ENCODE peak calls at places on chromosomes 6 and 20, in five cellular contexts. L is ovary, N is fibroblast of mammary gland, X is GM12865, W is sigmoid colon. C is an unnamed sample.

GRCh38 chr20:50242863-50243609 is 52.4 kb downstream of the CEBPB start:
- DNase-seq in L (no peak), N (no peak), X (no peak), W (no peak), C (peak; percentile 93)

GRCh38 chr6:157020398-157021266 is 243.5 kb downstream of the ARID1B start:
- DNase-seq in L (no peak), N (peak; percentile 61), X (peak; percentile 91), W (no peak), C (no peak)

GRCh38 chr20:5188736-5189135 is 61.9 kb downstream of the CDS2 start:
- DNase-seq in L (no peak), N (no peak), X (no peak), W (no peak), C (no peak)

GRCh38 chr20:47789081-47789998 is 4.1 kb upstream of the SULF2 start:
- DNase-seq in L (no peak), N (no peak), X (no peak), W (no peak), C (no peak)

GRCh38 chr6:167689278-167689677 is 137.4 kb upstream of the AFDN start:
- DNase-seq in L (no peak), N (no peak), X (no peak), W (no peak), C (no peak)

GRCh38 chr6:148653138-148653776 is 93.6 kb upstream of the UST start:
- DNase-seq in L (no peak), N (peak; percentile 47), X (no peak), W (no peak), C (no peak)

GRCh38 chr6:104123227-104123626 is 736.5 kb downstream of the HACE1 start:
- DNase-seq in L (no peak), N (no peak), X (no peak), W (no peak), C (no peak)

GRCh38 chr6:134640229-134640628 is 309.7 kb downstream of the ALDH8A1 start:
- DNase-seq in L (no peak), N (no peak), X (no peak), W (no peak), C (no peak)

GRCh38 chr20:51611625-51611890 is 69.0 kb upstream of the NFATC2 start:
- DNase-seq in L (no peak), N (no peak), X (no peak), W (no peak), C (no peak)

GRCh38 chr20:21280496-21281016 is 22.6 kb upstream of the XRN2 start:
- DNase-seq in L (no peak), N (no peak), X (no peak), W (no peak), C (no peak)

GRCh38 chr6:10276106-10276505 is 138.8 kb downstream of the TFAP2A start:
- DNase-seq in L (no peak), N (no peak), X (no peak), W (no peak), C (no peak)

GRCh38 chr20:11810316-11811130 is 107.2 kb upstream of the BTBD3 start:
- DNase-seq in L (no peak), N (peak; percentile 79), X (no peak), W (no peak), C (no peak)

GRCh38 chr6:30613251-30614043 is 3.6 kb downstream of the PPP1R10 start:
- DNase-seq in L (no peak), N (peak; percentile 60), X (no peak), W (peak; percentile 13), C (no peak)

GRCh38 chr6:22421187-22421586 is 124.4 kb upstream of the PRL start:
- DNase-seq in L (no peak), N (peak; percentile 53), X (no peak), W (no peak), C (no peak)

GRCh38 chr20:36471885-36472642 is 69.3 kb upstream of the MYL9 start:
- DNase-seq in L (no peak), N (no peak), X (no peak), W (no peak), C (no peak)
- H3K4me3 ChIP-seq in L (no peak overlapping the region), N (no peak overlapping the region), X (no peak overlapping the region), W (peak overlapping the region; percentile 23), C (no peak overlapping the region)

GRCh38 chr20:62776692-62777527 is 19.4 kb upstream of the MRGBP start:
- DNase-seq in L (no peak), N (no peak), X (peak; percentile 76), W (no peak), C (no peak)
- H3K4me3 ChIP-seq in L (no peak overlapping the region), N (no peak overlapping the region), X (no peak overlapping the region), W (no peak overlapping the region), C (peak overlapping the region; percentile 55)

DNA sequence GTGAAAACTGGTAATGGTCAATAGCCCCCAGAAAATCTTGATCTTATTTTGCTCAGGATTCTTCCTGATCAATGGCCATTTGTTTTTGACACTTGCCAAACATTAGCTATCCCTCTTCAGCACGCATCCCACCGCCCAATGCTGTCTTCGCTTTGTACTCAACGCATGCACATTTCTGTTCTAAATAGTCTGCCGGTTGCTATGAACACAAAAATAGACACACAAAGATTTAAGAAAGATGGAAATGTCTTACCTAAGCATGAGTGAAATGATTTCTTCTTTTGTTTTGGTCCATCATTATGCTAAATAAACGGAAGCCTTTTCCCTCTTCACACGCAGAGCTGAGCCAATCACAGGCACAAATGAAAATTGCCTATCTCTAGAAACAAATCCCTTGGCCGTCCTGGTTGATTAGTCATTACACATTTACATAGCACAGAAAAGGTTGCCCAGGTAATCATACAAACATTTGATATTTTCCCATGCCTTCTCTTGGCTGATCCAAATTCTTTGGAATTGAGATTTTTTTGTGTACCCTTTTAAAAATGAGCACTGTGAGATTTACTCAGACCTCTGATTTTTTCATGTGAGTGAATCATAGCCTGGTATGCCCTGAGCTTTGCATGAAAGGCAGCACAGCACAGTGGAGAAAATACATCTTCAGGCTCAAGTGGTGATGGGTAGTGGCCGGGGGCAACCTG is 70.5 kb upstream of the FAM184A start:
- DNase-seq in L (no peak), N (peak; percentile 67), X (no peak), W (no peak), C (no peak)
- H3K4me3 ChIP-seq in L (no peak overlapping the region), N (peak overlapping the region; percentile 41), X (no peak overlapping the region), W (no peak overlapping the region), C (no peak overlapping the region)

GRCh38 chr6:77368660-77369313 is 94.5 kb downstream of the HTR1B start:
- DNase-seq in L (no peak), N (peak; percentile 27), X (no peak), W (no peak), C (peak; percentile 62)
- H3K4me3 ChIP-seq in L (peak overlapping the region; percentile 27), N (peak overlapping the region; percentile 60), X (no peak overlapping the region), W (peak overlapping the region; percentile 29), C (peak overlapping the region; percentile 77)

DNA sequence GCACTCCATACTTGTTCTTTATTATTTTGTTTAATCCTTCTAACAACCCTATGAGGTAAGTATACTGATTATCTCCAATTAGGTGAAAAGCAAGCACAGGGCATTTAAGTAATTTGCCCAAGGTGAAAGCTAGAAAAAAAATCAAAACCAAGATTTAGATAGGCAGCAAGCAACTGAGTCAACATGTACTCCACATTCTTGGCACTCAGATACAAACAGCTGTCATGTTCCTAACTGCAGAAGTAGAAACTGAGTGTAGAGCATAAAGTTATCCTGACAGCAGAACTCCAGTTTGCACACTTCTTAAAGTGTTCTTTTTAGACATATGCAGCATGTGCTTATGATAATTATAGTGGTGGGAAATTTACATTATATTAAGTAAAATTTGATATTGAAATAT is 278.1 kb downstream of the MEI4 start:
- DNase-seq in L (no peak), N (no peak), X (no peak), W (no peak), C (no peak)
- H3K4me3 ChIP-seq in L (no peak overlapping the region), N (no peak overlapping the region), X (no peak overlapping the region), W (no peak overlapping the region), C (no peak overlapping the region)

DNA sequence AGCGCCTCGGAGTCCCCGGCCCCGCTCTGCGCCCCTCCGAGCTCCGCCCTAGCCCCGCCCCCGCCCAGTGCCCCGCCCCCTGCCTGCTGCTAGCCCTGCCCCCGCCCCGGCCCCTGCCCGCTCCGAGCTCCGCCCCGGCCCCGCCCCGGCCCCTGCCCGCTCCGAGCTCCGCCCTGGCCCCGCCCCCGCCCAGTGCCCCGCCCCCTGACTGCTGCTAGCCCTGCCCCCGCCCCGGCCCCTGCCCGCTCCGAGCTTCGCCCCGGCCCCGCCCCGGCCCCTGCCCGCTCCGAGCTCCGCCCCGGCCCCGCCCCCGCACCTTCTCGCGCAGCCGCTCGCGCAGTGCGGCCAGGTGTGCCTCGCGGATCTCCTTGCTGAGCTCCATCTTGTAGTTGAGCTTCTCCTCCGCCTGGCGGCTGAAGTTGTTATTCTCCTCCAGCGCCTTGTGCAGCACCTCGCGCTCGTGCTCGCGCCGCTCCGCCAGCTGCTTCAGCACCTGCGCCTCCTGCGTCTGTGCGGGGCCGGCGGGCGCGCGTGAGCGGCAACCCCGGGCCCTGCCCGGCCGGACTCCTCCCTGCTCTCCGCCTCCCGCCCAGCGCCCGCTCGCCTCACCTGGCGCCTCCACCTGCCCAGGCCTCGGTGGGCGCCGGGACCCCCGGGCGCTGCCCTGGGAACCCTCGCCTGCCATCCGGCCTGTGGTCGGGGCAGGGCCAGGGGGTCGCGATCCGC is 11.3 kb downstream of the STMN3 start:
- DNase-seq in L (peak; percentile 89), N (peak; percentile 66), X (peak; percentile 98), W (peak; percentile 91), C (peak; percentile 98)
- H3K4me3 ChIP-seq in L (peak overlapping the region; percentile 41), N (peak overlapping the region; percentile 46), X (peak overlapping the region; percentile 97), W (peak overlapping the region; percentile 50), C (peak overlapping the region; percentile 29)

GRCh38 chr6:2969549-2969948 is 1.8 kb downstream of the SERPINB6 start:
- DNase-seq in L (no peak), N (no peak), X (no peak), W (no peak), C (no peak)
- H3K4me3 ChIP-seq in L (no peak overlapping the region), N (no peak overlapping the region), X (no peak overlapping the region), W (no peak overlapping the region), C (no peak overlapping the region)